ENCODE peak calls at places on chromosomes 7 and 10, in six cellular contexts. One of them, this sample, is unnamed.

GRCh38 chr10:7075851-7076250 is 335.0 kb downstream of the SFMBT2 start:
- DNase-seq in PC-9: no peak
- DNase-seq in thoracic aorta: no peak
- DNase-seq in endothelial cell of umbilical vein: no peak
- DNase-seq in hepatocyte: no peak
- DNase-seq in prostate gland: no peak
- DNase-seq in this sample: no peak

GRCh38 chr7:87216701-87217508 is 2.6 kb downstream of the TMEM243 start:
- DNase-seq in PC-9: no peak
- DNase-seq in thoracic aorta: no peak
- DNase-seq in endothelial cell of umbilical vein: peak; percentile 15
- DNase-seq in hepatocyte: no peak
- DNase-seq in prostate gland: no peak
- DNase-seq in this sample: no peak

GRCh38 chr10:79149345-79149661 is 80.5 kb downstream of the ZMIZ1 start:
- DNase-seq in PC-9: no peak
- DNase-seq in thoracic aorta: no peak
- DNase-seq in endothelial cell of umbilical vein: no peak
- DNase-seq in hepatocyte: no peak
- DNase-seq in prostate gland: no peak
- DNase-seq in this sample: no peak

GRCh38 chr10:12445701-12446334 is 96.5 kb downstream of the CAMK1D start:
- DNase-seq in PC-9: no peak
- DNase-seq in thoracic aorta: no peak
- DNase-seq in endothelial cell of umbilical vein: peak; percentile 40
- DNase-seq in hepatocyte: no peak
- DNase-seq in prostate gland: no peak
- DNase-seq in this sample: no peak

GRCh38 chr7:111266613-111267012 is 175.7 kb downstream of the LRRN3 start:
- DNase-seq in PC-9: no peak
- DNase-seq in thoracic aorta: no peak
- DNase-seq in endothelial cell of umbilical vein: no peak
- DNase-seq in hepatocyte: peak; percentile 11
- DNase-seq in prostate gland: no peak
- DNase-seq in this sample: no peak

GRCh38 chr7:80348221-80348620 is 163.6 kb downstream of the GNAT3 start:
- DNase-seq in PC-9: no peak
- DNase-seq in thoracic aorta: no peak
- DNase-seq in endothelial cell of umbilical vein: no peak
- DNase-seq in hepatocyte: no peak
- DNase-seq in prostate gland: no peak
- DNase-seq in this sample: no peak

GRCh38 chr7:79282051-79282694 is 171.3 kb downstream of the MAGI2 start:
- DNase-seq in PC-9: peak; percentile 14
- DNase-seq in thoracic aorta: no peak
- DNase-seq in endothelial cell of umbilical vein: peak; percentile 68
- DNase-seq in hepatocyte: peak; percentile 60
- DNase-seq in prostate gland: no peak
- DNase-seq in this sample: peak; percentile 60

GRCh38 chr7:14144538-14144937 is 155.1 kb upstream of the ETV1 start:
- DNase-seq in PC-9: no peak
- DNase-seq in thoracic aorta: no peak
- DNase-seq in endothelial cell of umbilical vein: no peak
- DNase-seq in hepatocyte: no peak
- DNase-seq in prostate gland: no peak
- DNase-seq in this sample: no peak

GRCh38 chr7:20542594-20542993 is 72.9 kb upstream of the ABCB5 start:
- DNase-seq in PC-9: no peak
- DNase-seq in thoracic aorta: no peak
- DNase-seq in endothelial cell of umbilical vein: peak; percentile 60
- DNase-seq in hepatocyte: peak; percentile 11
- DNase-seq in prostate gland: peak; percentile 72
- DNase-seq in this sample: no peak

GRCh38 chr10:84510121-84510520 is 181.7 kb downstream of the CCSER2 start:
- DNase-seq in PC-9: no peak
- DNase-seq in thoracic aorta: no peak
- DNase-seq in endothelial cell of umbilical vein: peak; percentile 86
- DNase-seq in hepatocyte: no peak
- DNase-seq in prostate gland: no peak
- DNase-seq in this sample: no peak

GRCh38 chr7:1418505-1419309 is 40.6 kb downstream of the MICALL2 start:
- DNase-seq in PC-9: no peak
- DNase-seq in thoracic aorta: no peak
- DNase-seq in endothelial cell of umbilical vein: no peak
- DNase-seq in hepatocyte: no peak
- DNase-seq in prostate gland: no peak
- DNase-seq in this sample: peak; percentile 41

GRCh38 chr10:18460061-18460460 is 191.3 kb downstream of the NSUN6 start:
- DNase-seq in PC-9: no peak
- DNase-seq in thoracic aorta: no peak
- DNase-seq in endothelial cell of umbilical vein: no peak
- DNase-seq in hepatocyte: no peak
- DNase-seq in prostate gland: no peak
- DNase-seq in this sample: no peak

GRCh38 chr7:124088590-124088989 is 55.7 kb upstream of the TMEM229A start:
- DNase-seq in PC-9: no peak
- DNase-seq in thoracic aorta: no peak
- DNase-seq in endothelial cell of umbilical vein: no peak
- DNase-seq in hepatocyte: no peak
- DNase-seq in prostate gland: no peak
- DNase-seq in this sample: no peak

GRCh38 chr10:93086289-93086688 is 12.6 kb downstream of the CYP26A1 start:
- DNase-seq in PC-9: no peak
- DNase-seq in thoracic aorta: no peak
- DNase-seq in endothelial cell of umbilical vein: no peak
- DNase-seq in hepatocyte: no peak
- DNase-seq in prostate gland: no peak
- DNase-seq in this sample: no peak

GRCh38 chr10:121310151-121310711 is 288.0 kb downstream of the FGFR2 start:
- DNase-seq in PC-9: no peak
- DNase-seq in thoracic aorta: no peak
- DNase-seq in endothelial cell of umbilical vein: no peak
- DNase-seq in hepatocyte: no peak
- DNase-seq in prostate gland: no peak
- DNase-seq in this sample: no peak

GRCh38 chr10:77428776-77429395 is 208.7 kb downstream of the KCNMA1 start:
- DNase-seq in PC-9: no peak
- DNase-seq in thoracic aorta: no peak
- DNase-seq in endothelial cell of umbilical vein: no peak
- DNase-seq in hepatocyte: peak; percentile 74
- DNase-seq in prostate gland: no peak
- DNase-seq in this sample: peak; percentile 59

GRCh38 chr7:127585044-127585953 is at the start of gene GCC1:
- DNase-seq in PC-9: peak; percentile 96
- DNase-seq in thoracic aorta: peak; percentile 58
- DNase-seq in endothelial cell of umbilical vein: peak; percentile 94
- DNase-seq in hepatocyte: peak; percentile 95
- DNase-seq in prostate gland: peak; percentile 89
- DNase-seq in this sample: peak; percentile 96

GRCh38 chr7:135773451-135773850 is 24.8 kb upstream of the FAM180A start:
- DNase-seq in PC-9: no peak
- DNase-seq in thoracic aorta: no peak
- DNase-seq in endothelial cell of umbilical vein: no peak
- DNase-seq in hepatocyte: peak; percentile 32
- DNase-seq in prostate gland: peak; percentile 54
- DNase-seq in this sample: no peak

GRCh38 chr7:22326181-22326580 is 30.8 kb downstream of the RAPGEF5 start:
- DNase-seq in PC-9: no peak
- DNase-seq in thoracic aorta: no peak
- DNase-seq in endothelial cell of umbilical vein: no peak
- DNase-seq in hepatocyte: no peak
- DNase-seq in prostate gland: no peak
- DNase-seq in this sample: no peak

GRCh38 chr10:70885931-70886903 is 2.1 kb downstream of the PCBD1 start:
- DNase-seq in PC-9: no peak
- DNase-seq in thoracic aorta: no peak
- DNase-seq in endothelial cell of umbilical vein: peak; percentile 26
- DNase-seq in hepatocyte: no peak
- DNase-seq in prostate gland: no peak
- DNase-seq in this sample: no peak

GRCh38 chr7:4202954-4203353 is 479.1 kb upstream of the FOXK1 start:
- DNase-seq in PC-9: no peak
- DNase-seq in thoracic aorta: no peak
- DNase-seq in endothelial cell of umbilical vein: no peak
- DNase-seq in hepatocyte: no peak
- DNase-seq in prostate gland: no peak
- DNase-seq in this sample: no peak

GRCh38 chr10:110141747-110142625 is 65.4 kb upstream of the MXI1 start:
- DNase-seq in PC-9: no peak
- DNase-seq in thoracic aorta: no peak
- DNase-seq in endothelial cell of umbilical vein: no peak
- DNase-seq in hepatocyte: peak; percentile 27
- DNase-seq in prostate gland: no peak
- DNase-seq in this sample: no peak

GRCh38 chr7:128030999-128031681 is at the start of gene LRRC4:
- DNase-seq in PC-9: peak; percentile 31
- DNase-seq in thoracic aorta: no peak
- DNase-seq in endothelial cell of umbilical vein: peak; percentile 57
- DNase-seq in hepatocyte: peak; percentile 74
- DNase-seq in prostate gland: no peak
- DNase-seq in this sample: no peak

GRCh38 chr10:93438796-93439253 is 43.3 kb downstream of the MYOF start:
- DNase-seq in PC-9: peak; percentile 78
- DNase-seq in thoracic aorta: no peak
- DNase-seq in endothelial cell of umbilical vein: no peak
- DNase-seq in hepatocyte: peak; percentile 70
- DNase-seq in prostate gland: peak; percentile 85
- DNase-seq in this sample: peak; percentile 55

GRCh38 chr10:77906863-77907861 is 19.4 kb downstream of the DLG5 start:
- DNase-seq in PC-9: no peak
- DNase-seq in thoracic aorta: no peak
- DNase-seq in endothelial cell of umbilical vein: no peak
- DNase-seq in hepatocyte: no peak
- DNase-seq in prostate gland: no peak
- DNase-seq in this sample: no peak

GRCh38 chr7:39904077-39904486 is 46.0 kb upstream of the CDK13 start:
- DNase-seq in PC-9: no peak
- DNase-seq in thoracic aorta: no peak
- DNase-seq in endothelial cell of umbilical vein: no peak
- DNase-seq in hepatocyte: no peak
- DNase-seq in prostate gland: no peak
- DNase-seq in this sample: no peak

GRCh38 chr7:36658603-36659516 is 65.4 kb downstream of the AOAH start:
- DNase-seq in PC-9: no peak
- DNase-seq in thoracic aorta: no peak
- DNase-seq in endothelial cell of umbilical vein: peak; percentile 31
- DNase-seq in hepatocyte: peak; percentile 52
- DNase-seq in prostate gland: no peak
- DNase-seq in this sample: no peak

GRCh38 chr10:112115781-112116385 is 67.7 kb downstream of the GPAM start:
- DNase-seq in PC-9: peak; percentile 24
- DNase-seq in thoracic aorta: no peak
- DNase-seq in endothelial cell of umbilical vein: peak; percentile 27
- DNase-seq in hepatocyte: peak; percentile 58
- DNase-seq in prostate gland: no peak
- DNase-seq in this sample: peak; percentile 73

GRCh38 chr10:48932831-48933670 is 6.6 kb downstream of the LRRC18 start:
- DNase-seq in PC-9: no peak
- DNase-seq in thoracic aorta: no peak
- DNase-seq in endothelial cell of umbilical vein: no peak
- DNase-seq in hepatocyte: no peak
- DNase-seq in prostate gland: no peak
- DNase-seq in this sample: no peak

GRCh38 chr10:72334832-72335393 is 19.8 kb downstream of the DNAJB12 start:
- DNase-seq in PC-9: peak; percentile 88
- DNase-seq in thoracic aorta: peak; percentile 49
- DNase-seq in endothelial cell of umbilical vein: peak; percentile 87
- DNase-seq in hepatocyte: peak; percentile 37
- DNase-seq in prostate gland: peak; percentile 68
- DNase-seq in this sample: no peak
- H3K4me1 ChIP-seq in PC-9: peaks cover 38% of the 10 kb centered on the region
- H3K4me1 ChIP-seq in thoracic aorta: peaks cover 63% of the 10 kb centered on the region
- H3K4me1 ChIP-seq in endothelial cell of umbilical vein: peaks cover 59% of the 10 kb centered on the region
- H3K4me1 ChIP-seq in hepatocyte: peaks cover 33% of the 10 kb centered on the region
- H3K4me1 ChIP-seq in prostate gland: peaks cover 40% of the 10 kb centered on the region
- H3K4me1 ChIP-seq in this sample: peaks cover 5% of the 10 kb centered on the region

DNA sequence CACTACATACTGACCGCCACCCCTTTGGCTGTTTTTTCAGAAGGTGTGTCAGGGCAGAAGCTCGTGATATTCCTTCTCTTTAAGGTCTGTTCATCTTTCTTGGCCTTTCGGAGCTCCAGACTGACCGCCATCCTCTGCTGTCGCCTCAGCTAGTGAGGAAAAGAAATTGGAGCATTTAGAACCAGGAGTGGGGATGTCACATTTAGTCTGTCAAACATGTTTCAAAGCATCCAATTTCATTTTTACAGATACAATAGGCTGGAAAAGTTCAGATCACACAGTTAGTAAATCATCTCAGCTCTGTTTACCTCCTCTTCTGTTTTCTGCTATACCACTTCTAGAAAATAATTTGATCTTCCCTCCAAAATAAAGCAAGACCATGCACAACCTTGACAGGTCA is 4.8 kb downstream of the KPNA7 start:
- DNase-seq in PC-9: no peak
- DNase-seq in thoracic aorta: no peak
- DNase-seq in endothelial cell of umbilical vein: no peak
- DNase-seq in hepatocyte: no peak
- DNase-seq in prostate gland: no peak
- DNase-seq in this sample: no peak
- H3K9me3 ChIP-seq in PC-9: peaks cover 27% of the 10 kb centered on the region
- H3K9me3 ChIP-seq in thoracic aorta: peaks cover 7% of the 10 kb centered on the region
- H3K9me3 ChIP-seq in endothelial cell of umbilical vein: no peaks in the 10 kb centered on the region
- H3K9me3 ChIP-seq in hepatocyte: peaks cover 3% of the 10 kb centered on the region
- H3K9me3 ChIP-seq in prostate gland: no peaks in the 10 kb centered on the region
- H3K9me3 ChIP-seq in this sample: peaks cover 33% of the 10 kb centered on the region

GRCh38 chr10:118943253-118943652 is 86.3 kb upstream of the NANOS1 start:
- DNase-seq in PC-9: no peak
- DNase-seq in thoracic aorta: no peak
- DNase-seq in endothelial cell of umbilical vein: no peak
- DNase-seq in hepatocyte: no peak
- DNase-seq in prostate gland: no peak
- DNase-seq in this sample: no peak
- H3K4me1 ChIP-seq in PC-9: peaks cover 9% of the 10 kb centered on the region
- H3K4me1 ChIP-seq in thoracic aorta: no peaks in the 10 kb centered on the region
- H3K4me1 ChIP-seq in endothelial cell of umbilical vein: no peaks in the 10 kb centered on the region
- H3K4me1 ChIP-seq in hepatocyte: no peaks in the 10 kb centered on the region
- H3K4me1 ChIP-seq in prostate gland: no peaks in the 10 kb centered on the region
- H3K4me1 ChIP-seq in this sample: no peaks in the 10 kb centered on the region

DNA sequence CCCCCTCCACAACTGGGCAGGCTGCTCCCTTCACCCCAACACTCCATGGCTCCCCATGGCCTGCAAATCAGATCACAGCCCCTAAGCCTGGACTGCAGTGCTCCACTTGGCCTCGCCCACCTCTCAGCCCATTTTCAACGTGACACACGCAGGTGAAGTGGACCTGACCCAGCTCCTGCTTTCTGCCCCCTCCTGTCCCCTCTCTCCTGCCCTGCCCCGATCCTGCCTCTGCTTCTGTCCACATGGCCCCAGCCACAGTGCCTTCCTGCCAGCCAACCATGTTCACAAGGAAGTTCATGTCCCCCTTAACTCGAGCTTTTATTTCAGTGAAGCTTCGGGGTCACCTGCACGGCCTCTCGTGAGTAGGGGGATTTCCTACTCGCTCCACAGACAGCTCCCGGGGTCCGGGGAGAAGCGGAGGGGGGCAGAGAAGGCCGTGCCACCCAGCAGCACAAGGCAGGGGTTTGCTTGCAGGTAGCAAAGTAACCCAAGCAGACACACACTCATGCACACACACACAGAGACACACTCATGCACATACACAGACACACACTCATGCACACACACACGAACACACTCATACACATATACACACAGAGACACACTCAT is 537.5 kb downstream of the DNAJB6 start:
- DNase-seq in PC-9: no peak
- DNase-seq in thoracic aorta: no peak
- DNase-seq in endothelial cell of umbilical vein: no peak
- DNase-seq in hepatocyte: no peak
- DNase-seq in prostate gland: no peak
- DNase-seq in this sample: no peak
- H3K9me3 ChIP-seq in PC-9: no peaks in the 10 kb centered on the region
- H3K9me3 ChIP-seq in thoracic aorta: no peaks in the 10 kb centered on the region
- H3K9me3 ChIP-seq in endothelial cell of umbilical vein: peaks cover 2% of the 10 kb centered on the region
- H3K9me3 ChIP-seq in hepatocyte: no peaks in the 10 kb centered on the region
- H3K9me3 ChIP-seq in prostate gland: no peaks in the 10 kb centered on the region
- H3K9me3 ChIP-seq in this sample: no peaks in the 10 kb centered on the region

This sample was measured in Caco-2.